ENCODE peak calls at places on chromosomes 12 and 14, in ten cellular contexts. C, J, F, G, N, E, V, L, H and A are unnamed samples.

GRCh38 chr14:65164068-65164824 is 61.9 kb upstream of the MAX start:
- DNase-seq in C (peak), J (peak), F (no peak), G (peak), N (no peak), E (no peak), V (no peak), L (peak), H (no peak), A (peak)

GRCh38 chr12:26238341-26239126 is 43.2 kb downstream of the SSPN start:
- DNase-seq in C (peak), J (peak), F (no peak), G (no peak), N (no peak), E (no peak), V (peak), L (no peak), H (peak), A (no peak)

GRCh38 chr14:96271421-96271762 is 15.4 kb downstream of the BDKRB1 start:
- DNase-seq in C (no peak), J (no peak), F (no peak), G (no peak), N (no peak), E (no peak), V (no peak), L (no peak), H (no peak), A (peak)

GRCh38 chr12:70606001-70606400 is 31.2 kb downstream of the PTPRB start:
- DNase-seq in C (peak), J (no peak), F (no peak), G (peak), N (no peak), E (no peak), V (no peak), L (no peak), H (peak), A (peak)

GRCh38 chr14:20530771-20531571 is 25.6 kb downstream of the RNASE10 start:
- DNase-seq in C (peak), J (peak), F (peak), G (peak), N (peak), E (peak), V (peak), L (peak), H (peak), A (peak)

GRCh38 chr12:133106253-133106652 is 23.8 kb downstream of the ZNF891 start:
- DNase-seq in C (peak), J (no peak), F (no peak), G (peak), N (no peak), E (no peak), V (no peak), L (no peak), H (no peak), A (peak)

GRCh38 chr14:68458840-68459469 is 333.9 kb downstream of the ZFP36L1 start:
- DNase-seq in C (peak), J (peak), F (no peak), G (peak), N (no peak), E (no peak), V (no peak), L (no peak), H (peak), A (peak)

GRCh38 chr14:70811578-70811977 is 2.3 kb upstream of the MAP3K9 start:
- DNase-seq in C (no peak), J (no peak), F (no peak), G (no peak), N (no peak), E (no peak), V (no peak), L (no peak), H (no peak), A (no peak)

GRCh38 chr14:61864329-61864898 is 102.2 kb downstream of the SNAPC1 start:
- DNase-seq in C (no peak), J (no peak), F (no peak), G (no peak), N (no peak), E (no peak), V (no peak), L (no peak), H (no peak), A (no peak)

GRCh38 chr14:92316116-92316515 is 6.8 kb upstream of the SLC24A4 start:
- DNase-seq in C (no peak), J (no peak), F (peak), G (no peak), N (no peak), E (no peak), V (no peak), L (peak), H (no peak), A (no peak)

GRCh38 chr12:89632778-89633177 is 75.9 kb downstream of the ATP2B1 start:
- DNase-seq in C (no peak), J (no peak), F (no peak), G (no peak), N (no peak), E (no peak), V (no peak), L (no peak), H (no peak), A (no peak)

GRCh38 chr12:91833780-91834359 is 311.8 kb downstream of the BTG1 start:
- DNase-seq in C (no peak), J (no peak), F (no peak), G (no peak), N (no peak), E (no peak), V (no peak), L (no peak), H (peak), A (no peak)

GRCh38 chr14:31881531-31882310 is 195.4 kb upstream of the ARHGAP5 start:
- DNase-seq in C (peak), J (peak), F (no peak), G (peak), N (no peak), E (no peak), V (no peak), L (no peak), H (peak), A (no peak)

GRCh38 chr12:57142727-57143126 is 4.7 kb downstream of the LRP1-AS start:
- DNase-seq in C (no peak), J (no peak), F (no peak), G (no peak), N (peak), E (no peak), V (no peak), L (no peak), H (no peak), A (no peak)

GRCh38 chr12:125403145-125403789 is 338.0 kb downstream of the AACS start:
- DNase-seq in C (peak), J (peak), F (no peak), G (peak), N (no peak), E (no peak), V (no peak), L (no peak), H (no peak), A (peak)

GRCh38 chr12:125406131-125406530 is 340.9 kb downstream of the AACS start:
- DNase-seq in C (no peak), J (no peak), F (peak), G (no peak), N (no peak), E (no peak), V (no peak), L (no peak), H (no peak), A (no peak)

GRCh38 chr12:125403843-125404242 is 338.6 kb downstream of the AACS start:
- DNase-seq in C (no peak), J (no peak), F (no peak), G (no peak), N (no peak), E (no peak), V (no peak), L (no peak), H (no peak), A (no peak)

GRCh38 chr12:125412506-125412905 is 347.3 kb downstream of the AACS start:
- DNase-seq in C (no peak), J (no peak), F (no peak), G (no peak), N (no peak), E (no peak), V (no peak), L (no peak), H (no peak), A (no peak)

GRCh38 chr12:125408718-125409117 is 343.5 kb downstream of the AACS start:
- DNase-seq in C (no peak), J (no peak), F (no peak), G (no peak), N (no peak), E (no peak), V (no peak), L (no peak), H (no peak), A (no peak)
- TF ChIP-seq CTCF in C (no peak), J (no peak), F (no peak), G (no peak), N (no peak), E (no peak), V (no peak), L (no peak), H (no peak), A (no peak)

GRCh38 chr12:750356-751191 is 1.8 kb upstream of the WNK1 start:
- DNase-seq in C (no peak), J (no peak), F (no peak), G (no peak), N (no peak), E (no peak), V (no peak), L (no peak), H (no peak), A (no peak)
- H3K4me3 ChIP-seq in C (peak), J (peak), F (peak), G (peak), N (peak), E (peak), V (no peak), L (peak), H (peak), A (peak)

GRCh38 chr14:60090864-60091519 is 731 bp upstream of the PCNX4 start:
- DNase-seq in C (peak), J (peak), F (no peak), G (peak), N (peak), E (no peak), V (no peak), L (peak), H (peak), A (peak)

GRCh38 chr14:60093606-60094005 is 1.9 kb downstream of the PCNX4 start:
- DNase-seq in C (peak), J (no peak), F (no peak), G (peak), N (no peak), E (no peak), V (no peak), L (no peak), H (no peak), A (peak)

GRCh38 chr14:60092516-60092915 is 793 bp downstream of the PCNX4 start:
- DNase-seq in C (peak), J (peak), F (no peak), G (peak), N (peak), E (no peak), V (no peak), L (peak), H (peak), A (peak)

GRCh38 chr14:60093088-60093487 is 1.4 kb downstream of the PCNX4 start:
- DNase-seq in C (peak), J (peak), F (no peak), G (peak), N (no peak), E (no peak), V (no peak), L (no peak), H (no peak), A (no peak)

GRCh38 chr14:60091550-60092511 is at the start of gene PCNX4:
- DNase-seq in C (peak), J (peak), F (peak), G (peak), N (peak), E (peak), V (peak), L (peak), H (peak), A (peak)
- TF ChIP-seq CTCF in C (no peak), J (no peak), F (no peak), G (no peak), N (peak), E (no peak), V (no peak), L (no peak), H (no peak), A (no peak)

GRCh38 chr12:6824962-6825381 is 3.2 kb upstream of the P3H3 start:
- DNase-seq in C (peak), J (peak), F (no peak), G (peak), N (no peak), E (no peak), V (no peak), L (no peak), H (peak), A (peak)
- H3K4me3 ChIP-seq in C (peak), J (peak), F (no peak), G (peak), N (no peak), E (no peak), V (no peak), L (no peak), H (no peak), A (no peak)

GRCh38 chr12:47927346-47927745 is 22.6 kb upstream of the VDR start:
- DNase-seq in C (no peak), J (no peak), F (no peak), G (no peak), N (no peak), E (no peak), V (no peak), L (no peak), H (no peak), A (no peak)
- TF ChIP-seq CTCF in C (no peak), J (no peak), F (no peak), G (no peak), N (no peak), E (no peak), V (no peak), L (no peak), H (no peak), A (no peak)

DNA sequence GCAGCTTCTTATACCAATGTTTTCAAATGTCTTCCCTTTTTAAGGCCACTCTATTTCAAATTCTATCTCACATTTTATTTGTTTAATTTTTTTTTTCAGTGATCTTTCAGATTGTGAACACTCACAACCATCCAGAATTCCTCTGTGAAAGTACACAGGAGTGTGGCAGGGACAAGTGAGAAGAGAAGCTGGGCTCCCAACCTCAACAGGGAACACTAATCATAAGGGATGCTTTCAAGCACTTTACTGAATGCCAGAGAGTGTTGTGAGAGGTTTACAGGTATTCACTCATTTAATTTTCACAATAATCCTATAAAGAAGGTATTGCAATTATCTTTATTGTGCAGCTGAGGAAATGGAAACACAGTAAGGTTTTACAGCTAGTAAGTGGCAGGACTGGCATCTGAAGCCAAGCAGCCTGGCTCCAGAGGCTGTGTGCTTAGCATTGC is 60.1 kb upstream of the PYGL start:
- DNase-seq in C (no peak), J (peak), F (no peak), G (no peak), N (no peak), E (no peak), V (no peak), L (no peak), H (no peak), A (no peak)
- H3K4me3 ChIP-seq in C (no peak), J (no peak), F (no peak), G (no peak), N (no peak), E (no peak), V (no peak), L (no peak), H (no peak), A (no peak)

DNA sequence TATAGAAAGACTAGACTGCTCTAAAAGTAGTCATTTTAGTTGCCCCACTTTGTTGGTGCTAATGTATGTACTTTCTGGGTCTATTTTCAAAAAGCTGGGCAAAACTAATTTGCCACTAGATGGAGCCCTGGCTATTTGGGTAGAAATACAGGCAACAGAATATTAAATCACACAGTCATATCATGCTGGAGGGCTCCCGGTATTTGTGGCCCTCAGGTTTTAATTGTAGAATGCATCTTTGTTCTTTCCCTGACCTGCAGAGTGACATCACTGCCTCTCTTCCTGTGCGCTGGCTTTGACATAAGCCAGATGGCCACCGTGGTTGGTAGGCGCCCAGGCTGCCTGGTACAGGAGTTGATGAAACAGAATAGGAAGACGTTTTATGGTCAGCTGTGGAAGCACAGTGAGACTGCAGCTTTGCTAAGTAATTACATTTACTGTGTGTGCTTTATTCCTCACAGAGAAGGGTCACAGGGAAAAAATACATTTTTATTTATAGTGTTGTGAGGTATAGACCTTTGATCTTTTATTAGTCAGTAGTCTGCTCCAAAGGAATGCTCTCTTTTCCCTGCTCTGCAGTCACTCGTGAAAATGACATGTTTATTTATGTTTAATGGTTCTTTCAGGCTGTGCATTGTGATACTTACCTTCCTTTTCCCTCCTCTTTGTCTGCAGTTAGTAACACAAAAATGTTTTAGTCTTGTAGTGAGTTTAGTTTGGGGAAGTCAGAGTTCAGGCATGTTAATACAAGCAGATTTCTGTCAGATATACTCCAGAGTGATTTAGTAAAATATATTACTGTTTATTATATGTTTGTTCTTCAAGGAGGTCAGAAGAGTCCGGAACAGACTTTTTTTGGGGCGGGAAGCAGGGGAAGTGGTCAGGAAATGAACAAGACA is 28.4 kb downstream of the MSRB3 start:
- DNase-seq in C (peak), J (peak), F (no peak), G (peak), N (no peak), E (no peak), V (no peak), L (peak), H (peak), A (peak)
- TF ChIP-seq CTCF in C (peak), J (peak), F (peak), G (peak), N (no peak), E (peak), V (no peak), L (peak), H (peak), A (peak)

GRCh38 chr12:119229837-119230236 is 51.1 kb downstream of the HSPB8 start:
- DNase-seq in C (peak), J (peak), F (no peak), G (peak), N (no peak), E (no peak), V (no peak), L (no peak), H (peak), A (peak)
- H3K4me3 ChIP-seq in C (no peak), J (no peak), F (no peak), G (peak), N (no peak), E (peak), V (no peak), L (no peak), H (no peak), A (no peak)

GRCh38 chr14:38016497-38016896 is 191.2 kb upstream of the SSTR1 start:
- DNase-seq in C (peak), J (no peak), F (no peak), G (peak), N (no peak), E (no peak), V (no peak), L (no peak), H (no peak), A (peak)
- TF ChIP-seq CTCF in C (peak), J (peak), F (no peak), G (peak), N (no peak), E (no peak), V (no peak), L (peak), H (no peak), A (peak)